ENCODE peak calls at places on chromosomes 12 and 14, in five cellular contexts. X is tibial nerve, G is heart left ventricle, E is A549, Z is endodermal cell. V is an unnamed sample.

GRCh38 chr12:71780207-71780822 is 25.7 kb downstream of the RAB21 start:
- DNase-seq in E (peak), G (peak), Z (peak), X (peak), V (peak)

GRCh38 chr12:32847287-32847686 is 49.3 kb downstream of the PKP2 start:
- DNase-seq in G (no peak), Z (no peak), E (no peak), X (no peak), V (no peak)

GRCh38 chr12:25960176-25960575 is 1.7 kb downstream of the RASSF8 start:
- DNase-seq in Z (peak), G (peak), X (no peak), E (peak), V (peak)

GRCh38 chr12:58757422-58757821 is 162.9 kb downstream of the LRIG3 start:
- DNase-seq in X (no peak), Z (no peak), E (no peak), G (no peak), V (peak)

GRCh38 chr12:57517187-57517586 is 3.1 kb downstream of the DDIT3 start:
- DNase-seq in X (no peak), E (no peak), G (no peak), Z (no peak), V (peak)

GRCh38 chr12:130013771-130014484 is 110.1 kb upstream of the TMEM132D start:
- DNase-seq in G (no peak), Z (peak), E (peak), X (peak), V (peak)

GRCh38 chr14:54650331-54651017 is 83.5 kb downstream of the SAMD4A start:
- DNase-seq in E (peak), Z (peak), G (peak), X (peak), V (peak)

GRCh38 chr12:106681210-106681609 is 93.3 kb upstream of the RIC8B start:
- DNase-seq in E (no peak), X (no peak), Z (peak), G (no peak), V (no peak)

GRCh38 chr12:25670076-25671055 is 117.3 kb upstream of the LMNTD1 start:
- DNase-seq in G (no peak), Z (no peak), X (no peak), E (no peak), V (peak)

GRCh38 chr12:13718271-13718670 is 263.1 kb downstream of the GRIN2B start:
- DNase-seq in G (no peak), E (no peak), Z (no peak), X (no peak), V (no peak)

GRCh38 chr12:53056296-53056695 is 6.4 kb downstream of the TNS2 start:
- DNase-seq in Z (no peak), E (no peak), G (no peak), X (no peak), V (peak)

GRCh38 chr14:105490572-105491365 is at the start of gene TEDC1:
- DNase-seq in X (peak), E (peak), G (peak), Z (peak), V (peak)

GRCh38 chr14:23294734-23295561 is 7.7 kb downstream of the PPP1R3E start:
- DNase-seq in X (peak), E (no peak), G (no peak), Z (peak), V (peak)

GRCh38 chr12:79415754-79416435 is 274.9 kb downstream of the PAWR start:
- DNase-seq in Z (no peak), G (no peak), E (no peak), X (no peak), V (no peak)

GRCh38 chr12:89166525-89166934 is 185.8 kb downstream of the DUSP6 start:
- DNase-seq in X (no peak), E (no peak), G (no peak), Z (no peak), V (peak)

GRCh38 chr14:50380455-50380854 is 16.2 kb downstream of the CDKL1 start:
- DNase-seq in G (no peak), X (no peak), E (no peak), Z (no peak), V (no peak)

GRCh38 chr12:59036973-59037807 is 116.9 kb upstream of the LRIG3 start:
- DNase-seq in G (no peak), Z (no peak), E (no peak), X (no peak), V (peak)

GRCh38 chr14:52919971-52920370 is 30.9 kb downstream of the FERMT2 start:
- DNase-seq in E (no peak), Z (no peak), G (no peak), X (no peak), V (no peak)

GRCh38 chr14:83147006-83147405 is 1613.4 kb upstream of the SEL1L start:
- DNase-seq in G (no peak), Z (no peak), E (no peak), X (no peak), V (peak)

GRCh38 chr12:50107416-50108268 is 3.8 kb downstream of the GPD1 start:
- DNase-seq in G (no peak), X (no peak), E (no peak), Z (no peak), V (no peak)

GRCh38 chr12:6821271-6821673 is 349 bp upstream of the GPR162 start:
- DNase-seq in X (peak), Z (peak), E (peak), G (peak), V (peak)

GRCh38 chr14:68320495-68320894 is 472.4 kb downstream of the ZFP36L1 start:
- DNase-seq in G (no peak), X (no peak), Z (no peak), E (no peak), V (no peak)

GRCh38 chr14:92867246-92867925 is 55.6 kb upstream of the CHGA start:
- DNase-seq in G (no peak), E (no peak), Z (no peak), X (no peak), V (no peak)

GRCh38 chr12:11228268-11228879 is 41.1 kb downstream of the PRB3 start:
- DNase-seq in X (no peak), G (no peak), E (peak), Z (peak), V (peak)

GRCh38 chr14:93347850-93348249 is 868 bp downstream of the COX8C start:
- DNase-seq in G (no peak), E (no peak), X (no peak), Z (no peak), V (no peak)

GRCh38 chr12:68733661-68734071 is 12.3 kb upstream of the SLC35E3 start:
- DNase-seq in E (no peak), X (no peak), G (no peak), Z (no peak), V (peak)

GRCh38 chr12:50933459-50934124 is 18.8 kb upstream of the HIGD1C start:
- DNase-seq in Z (peak), G (no peak), E (no peak), X (no peak), V (no peak)

GRCh38 chr14:100408350-100409015 is 85.3 kb downstream of the SLC25A47 start:
- DNase-seq in X (no peak), E (peak), G (no peak), Z (no peak), V (no peak)

GRCh38 chr12:92505373-92506340 is 197.1 kb upstream of the PLEKHG7 start:
- DNase-seq in E (no peak), X (peak), Z (no peak), G (peak), V (no peak)

GRCh38 chr14:65850429-65851145 is 438.1 kb downstream of the FUT8 start:
- DNase-seq in G (no peak), Z (peak), X (no peak), E (no peak), V (no peak)

GRCh38 chr12:38648813-38649212 is 256.6 kb downstream of the CPNE8 start:
- DNase-seq in G (no peak), Z (no peak), X (no peak), E (no peak), V (no peak)

GRCh38 chr12:96378319-96378718 is 21.9 kb downstream of the CDK17 start:
- DNase-seq in Z (no peak), X (no peak), G (no peak), E (no peak), V (no peak)

GRCh38 chr12:92745874-92746553 is 43.2 kb downstream of the PLEKHG7 start:
- DNase-seq in E (peak), G (peak), X (peak), Z (no peak), V (peak)

GRCh38 chr12:46770501-46771183 is 55.2 kb downstream of the SLC38A4 start:
- DNase-seq in X (no peak), Z (no peak), E (no peak), G (no peak), V (peak)

GRCh38 chr12:109458086-109458485 is 19.0 kb downstream of the KCTD10 start:
- DNase-seq in X (no peak), G (no peak), Z (no peak), E (no peak), V (peak)

GRCh38 chr14:75460402-75460801 is 32.6 kb downstream of the JDP2 start:
- DNase-seq in Z (no peak), E (no peak), G (no peak), X (no peak), V (no peak)

GRCh38 chr12:64699504-64700115 is 59.6 kb downstream of the GNS start:
- DNase-seq in X (no peak), G (no peak), E (no peak), Z (no peak), V (no peak)

GRCh38 chr12:64695550-64695949 is 63.7 kb downstream of the GNS start:
- DNase-seq in G (no peak), Z (peak), E (no peak), X (no peak), V (no peak)

GRCh38 chr12:64691793-64692583 is 67.2 kb downstream of the GNS start:
- DNase-seq in X (no peak), E (no peak), Z (no peak), G (no peak), V (peak)

GRCh38 chr12:64694130-64695078 is 64.8 kb downstream of the GNS start:
- DNase-seq in G (no peak), E (no peak), X (no peak), Z (peak), V (no peak)

GRCh38 chr12:64696065-64696741 is 63.0 kb downstream of the GNS start:
- DNase-seq in G (no peak), X (no peak), E (peak), Z (no peak), V (peak)
- TF ChIP-seq CTCF in G (peak), X (peak), E (peak), Z (peak), V (peak)

DNA sequence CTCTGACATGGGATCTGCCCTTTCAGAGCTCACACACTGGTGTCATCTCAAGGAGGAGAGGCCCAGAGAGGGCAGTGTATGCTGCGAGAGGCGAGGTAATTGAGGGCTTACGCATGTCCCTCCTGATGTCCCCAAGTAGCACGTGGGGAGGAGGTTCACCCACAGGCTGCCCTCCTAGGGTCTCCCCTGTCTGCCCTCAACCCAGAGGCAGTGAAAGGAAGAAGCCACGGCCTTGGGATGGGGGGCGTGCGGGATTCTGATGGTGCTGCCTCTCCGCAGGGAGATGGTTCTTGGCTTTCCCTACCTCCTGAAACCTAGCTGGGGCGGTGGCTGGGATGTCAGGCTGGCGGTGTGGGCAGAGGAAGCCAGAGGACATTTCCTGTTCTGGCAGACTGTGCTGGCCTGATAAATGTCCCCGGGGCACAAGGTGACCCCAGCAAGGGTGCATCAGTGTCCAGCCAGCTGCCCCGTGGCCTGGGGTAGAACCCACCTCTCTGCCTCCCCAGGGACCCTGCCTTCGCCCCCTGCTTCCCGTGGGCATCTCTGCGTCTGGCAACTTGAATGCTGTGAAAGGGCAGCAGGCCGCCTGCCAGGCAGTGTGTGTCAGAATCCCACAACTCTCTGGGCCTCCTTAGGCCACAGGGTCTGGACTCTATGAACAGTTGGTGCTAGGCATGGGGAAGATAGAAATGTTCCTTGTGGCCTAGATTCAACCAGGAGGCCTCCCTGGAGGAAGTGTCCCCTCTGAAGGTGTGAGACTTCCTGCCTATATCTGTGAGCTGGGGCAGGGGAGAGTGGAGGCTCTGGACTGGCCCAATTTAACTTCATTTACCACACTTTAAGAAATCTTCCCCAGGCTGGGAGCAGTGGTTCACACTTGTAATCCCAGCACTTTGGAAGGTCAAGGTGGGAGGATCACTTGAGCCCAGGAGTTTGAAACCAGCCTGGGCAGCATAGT is 4.8 kb downstream of the SH2B3 start:
- DNase-seq in E (no peak), G (peak), Z (peak), X (no peak), V (no peak)
- H3K4me3 ChIP-seq in E (no peak), G (peak), Z (no peak), X (peak), V (peak)

GRCh38 chr12:85157023-85157626 is 121.0 kb downstream of the LRRIQ1 start:
- DNase-seq in E (no peak), Z (no peak), X (no peak), G (no peak), V (no peak)

GRCh38 chr12:85156569-85156968 is 120.4 kb downstream of the LRRIQ1 start:
- DNase-seq in G (no peak), E (no peak), Z (no peak), X (no peak), V (no peak)

GRCh38 chr12:85155791-85156190 is 119.6 kb downstream of the LRRIQ1 start:
- DNase-seq in E (no peak), G (no peak), X (no peak), Z (no peak), V (peak)
- TF ChIP-seq CTCF in E (peak), G (no peak), X (peak), Z (peak), V (no peak)

GRCh38 chr12:112907415-112908157 is 824 bp downstream of the OAS1 start:
- DNase-seq in X (no peak), G (peak), Z (no peak), E (no peak), V (no peak)
- H3K4me3 ChIP-seq in X (peak), G (peak), Z (no peak), E (peak), V (peak)

GRCh38 chr14:79281244-79282199 is 929.8 kb downstream of the DIO2 start:
- DNase-seq in G (no peak), E (no peak), Z (peak), X (no peak), V (no peak)

GRCh38 chr14:79280400-79280670 is 931.0 kb downstream of the DIO2 start:
- DNase-seq in X (no peak), E (no peak), G (no peak), Z (no peak), V (no peak)

GRCh38 chr14:79278286-79278797 is 933.0 kb downstream of the DIO2 start:
- DNase-seq in E (no peak), X (no peak), G (no peak), Z (no peak), V (no peak)

GRCh38 chr14:79279645-79280399 is 931.5 kb downstream of the DIO2 start:
- DNase-seq in X (no peak), G (no peak), Z (peak), E (no peak), V (no peak)

DNA sequence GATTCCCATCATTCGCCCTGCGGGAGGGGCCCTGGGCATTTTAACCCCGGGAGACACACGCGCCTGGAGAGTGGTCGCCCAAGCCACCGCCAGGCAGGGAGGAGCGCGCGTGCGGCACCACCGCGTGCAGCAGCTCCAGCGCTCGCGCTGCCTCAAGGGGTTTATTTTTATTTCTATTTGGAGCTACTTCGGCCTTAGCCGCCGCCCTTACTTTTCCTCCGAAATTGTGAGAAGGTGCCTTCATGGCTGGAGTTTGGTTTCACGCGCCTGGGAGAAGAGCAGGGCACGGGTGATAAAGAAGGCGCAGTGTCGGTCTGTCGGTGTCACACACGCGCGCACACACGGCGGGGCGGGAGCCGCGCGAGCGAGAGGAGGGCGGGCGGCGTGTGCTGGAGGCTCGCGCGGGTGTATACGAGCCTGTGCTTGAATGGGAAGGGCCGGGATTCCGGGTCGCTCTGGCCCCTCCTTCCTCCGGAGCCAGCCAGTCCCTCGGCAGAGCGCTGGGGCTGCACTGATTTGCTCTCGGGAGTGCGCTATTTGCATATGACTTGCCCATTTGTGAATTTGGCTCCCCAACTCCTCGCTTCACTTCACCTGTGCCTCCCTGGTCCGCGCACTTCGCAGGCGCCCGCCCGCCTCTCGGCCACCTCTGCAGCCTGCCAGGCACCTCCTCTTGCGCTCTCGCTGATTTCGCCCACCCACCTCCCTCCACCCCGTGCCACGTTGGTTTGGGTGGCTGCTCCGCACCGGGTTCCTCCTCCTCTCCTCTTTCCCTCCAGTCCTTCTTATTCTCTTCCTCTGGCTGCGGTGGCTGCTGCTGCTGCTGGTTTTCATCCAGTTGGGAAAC is 932.3 kb downstream of the DIO2 start:
- DNase-seq in E (peak), X (peak), Z (peak), G (peak), V (peak)
- TF ChIP-seq CTCF in E (no peak), X (no peak), Z (no peak), G (no peak), V (no peak)